ENCODE peak calls at places on chromosomes 13 and 19, in four cellular contexts. E, U, B and S are unnamed samples.

GRCh38 chr13:78430166-78430791 is 173.1 kb downstream of the POU4F1 start:
- DNase-seq in E (no peak), U (no peak), B (no peak), S (no peak)

GRCh38 chr13:59533561-59534337 is 630.0 kb downstream of the DIAPH3 start:
- DNase-seq in E (no peak), U (no peak), B (peak; percentile 12), S (no peak)

GRCh38 chr19:15562861-15563260 is 52.2 kb upstream of the CYP4F8 start:
- DNase-seq in E (no peak), U (no peak), B (peak; percentile 68), S (no peak)

GRCh38 chr13:40502236-40502635 is 164.2 kb downstream of the FOXO1 start:
- DNase-seq in E (no peak), U (no peak), B (no peak), S (no peak)

GRCh38 chr19:47754206-47755064 is 9.1 kb downstream of the NOP53 start:
- DNase-seq in E (no peak), U (no peak), B (no peak), S (no peak)

GRCh38 chr13:101398920-101399319 is 17.4 kb downstream of the NALCN start:
- DNase-seq in E (no peak), U (no peak), B (no peak), S (no peak)

GRCh38 chr19:51948979-51949378 is 21.7 kb downstream of the ZNF613 start:
- DNase-seq in E (no peak), U (no peak), B (no peak), S (peak; percentile 15)

GRCh38 chr19:11581740-11582139 is 4.3 kb upstream of the ACP5 start:
- DNase-seq in E (peak; percentile 27), U (peak; percentile 96), B (no peak), S (no peak)

GRCh38 chr19:3785938-3786824 is at the start of gene MATK:
- DNase-seq in E (peak; percentile 86), U (no peak), B (no peak), S (peak; percentile 41)

GRCh38 chr19:3783660-3784584 is 2.3 kb downstream of the MATK start:
- DNase-seq in E (peak; percentile 57), U (no peak), B (peak; percentile 47), S (peak; percentile 75)

GRCh38 chr13:56134524-56134923 is 1006.2 kb upstream of the PRR20A start:
- DNase-seq in E (no peak), U (no peak), B (no peak), S (no peak)

GRCh38 chr19:49058592-49058991 is 1.0 kb upstream of the CGB7 start:
- DNase-seq in E (peak; percentile 73), U (no peak), B (no peak), S (peak; percentile 52)

GRCh38 chr13:97976551-97977375 is 23.3 kb downstream of the IPO5 start:
- DNase-seq in E (peak; percentile 44), U (no peak), B (no peak), S (peak; percentile 18)

GRCh38 chr19:11322269-11323024 is 17.0 kb downstream of the RAB3D start:
- DNase-seq in E (no peak), U (no peak), B (no peak), S (no peak)

GRCh38 chr19:54355675-54356074 is 9.1 kb downstream of the LAIR1 start:
- DNase-seq in E (no peak), U (no peak), B (no peak), S (no peak)

GRCh38 chr19:10858204-10858828 is 10.1 kb downstream of the C19orf38 start:
- DNase-seq in E (peak; percentile 73), U (no peak), B (no peak), S (peak; percentile 64)

GRCh38 chr13:48070942-48071341 is 24.0 kb downstream of the MED4 start:
- DNase-seq in E (no peak), U (no peak), B (no peak), S (no peak)

GRCh38 chr19:47272448-47273312 is 2.0 kb upstream of the INAFM1 start:
- DNase-seq in E (no peak), U (no peak), B (no peak), S (no peak)

GRCh38 chr13:26628706-26629105 is 71.2 kb downstream of the WASF3 start:
- DNase-seq in E (no peak), U (no peak), B (peak; percentile 28), S (peak; percentile 22)

GRCh38 chr13:99605417-99606321 is 104.4 kb downstream of the TM9SF2 start:
- DNase-seq in E (peak; percentile 16), U (no peak), B (peak; percentile 78), S (peak; percentile 60)

GRCh38 chr13:27201661-27202060 is 30.1 kb upstream of the USP12 start:
- DNase-seq in E (no peak), U (no peak), B (no peak), S (no peak)

GRCh38 chr19:57841364-57841763 is 8.3 kb upstream of the ZNF587 start:
- DNase-seq in E (no peak), U (no peak), B (no peak), S (no peak)

GRCh38 chr19:5492281-5492812 is 37.1 kb downstream of the ZNRF4 start:
- DNase-seq in E (no peak), U (no peak), B (no peak), S (no peak)

GRCh38 chr19:7953060-7953459 is 9.6 kb upstream of the TIMM44 start:
- DNase-seq in E (no peak), U (no peak), B (no peak), S (no peak)

GRCh38 chr13:47036291-47037008 is 139.6 kb upstream of the HTR2A start:
- DNase-seq in E (no peak), U (peak; percentile 64), B (no peak), S (no peak)

GRCh38 chr13:24141333-24141910 is 19.1 kb upstream of the SPATA13 start:
- DNase-seq in E (no peak), U (no peak), B (no peak), S (no peak)

GRCh38 chr13:24709186-24709913 is 29.1 kb downstream of the ATP12A start:
- DNase-seq in E (no peak), U (no peak), B (no peak), S (no peak)

GRCh38 chr19:16542894-16543498 is 759 bp upstream of the CHERP start:
- DNase-seq in E (peak; percentile 23), U (no peak), B (no peak), S (no peak)

GRCh38 chr13:42153371-42153770 is 104.9 kb downstream of the DGKH start:
- DNase-seq in E (no peak), U (no peak), B (no peak), S (no peak)

GRCh38 chr19:17305211-17305516 is 508 bp upstream of the MRPL34 start:
- DNase-seq in E (no peak), U (no peak), B (no peak), S (no peak)

GRCh38 chr19:13012690-13013608 is 17.7 kb downstream of the NFIX start:
- DNase-seq in E (peak; percentile 65), U (no peak), B (peak; percentile 52), S (peak; percentile 44)

GRCh38 chr13:59483441-59484116 is 680.1 kb downstream of the DIAPH3 start:
- DNase-seq in E (no peak), U (no peak), B (no peak), S (peak; percentile 16)

GRCh38 chr19:58228584-58229254 is at the start of gene ZNF544:
- DNase-seq in E (peak; percentile 80), U (peak; percentile 9), B (peak; percentile 45), S (peak; percentile 81)

GRCh38 chr19:8307965-8308866 is at the start of gene CD320:
- DNase-seq in E (peak; percentile 92), U (peak; percentile 63), B (peak; percentile 86), S (peak; percentile 87)

GRCh38 chr19:35013820-35014754 is 14.0 kb downstream of the GRAMD1A start:
- DNase-seq in E (no peak), U (no peak), B (no peak), S (no peak)

GRCh38 chr19:48558018-48558684 is 6.2 kb downstream of the SULT2B1 start:
- DNase-seq in E (peak; percentile 44), U (no peak), B (peak; percentile 93), S (peak; percentile 41)

GRCh38 chr13:80082396-80083096 is 258.4 kb downstream of the SPRY2 start:
- DNase-seq in E (no peak), U (no peak), B (no peak), S (no peak)

GRCh38 chr19:5131031-5131865 is 162.3 kb downstream of the KDM4B start:
- DNase-seq in E (peak; percentile 80), U (peak; percentile 48), B (no peak), S (peak; percentile 38)

GRCh38 chr19:55598034-55598433 is 1.3 kb downstream of the FIZ1 start:
- DNase-seq in E (no peak), U (no peak), B (no peak), S (peak; percentile 67)
- TF ChIP-seq SP1 in E (no peak), U (no peak), B (no peak), S (no peak)

DNA sequence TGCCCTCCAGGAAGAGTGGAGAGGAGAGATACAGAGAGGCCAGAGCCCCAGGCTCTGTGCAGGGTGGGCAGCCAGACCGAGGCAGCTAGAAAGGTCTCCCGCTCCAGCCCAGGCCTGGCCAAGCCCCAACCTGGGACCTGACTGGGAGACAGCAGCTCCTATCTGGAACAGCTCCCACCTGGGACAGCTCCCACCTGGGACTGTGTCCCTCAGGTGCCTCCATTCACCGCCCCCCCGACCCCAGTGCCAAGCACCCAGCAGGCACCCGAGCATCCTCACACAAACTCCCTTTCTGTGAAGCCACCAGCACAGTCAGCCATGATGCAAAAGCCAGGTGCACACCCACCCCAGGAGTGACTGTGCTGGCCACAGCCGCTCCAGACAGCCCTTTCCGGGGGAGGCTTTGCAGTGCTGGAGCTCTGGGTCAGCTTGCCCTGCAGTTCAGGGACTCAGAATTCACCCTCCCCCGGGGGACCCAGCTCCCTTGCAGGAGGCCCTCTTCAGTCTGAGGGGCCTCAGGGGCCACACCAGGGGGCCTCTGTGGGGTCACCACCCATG is 2.2 kb upstream of the GRTP1 start:
- DNase-seq in E (no peak), U (no peak), B (no peak), S (no peak)
- TF ChIP-seq CREB1 in E (no peak), U (no peak), B (no peak), S (no peak)

GRCh38 chr19:45815501-45816216 is 551 bp upstream of the RSPH6A start:
- DNase-seq in E (no peak), U (no peak), B (no peak), S (peak; percentile 89)
- TF ChIP-seq CBFB in E (no peak), U (no peak), B (no peak), S (no peak)

GRCh38 chr13:84433024-84433423 is 550.8 kb upstream of the SLITRK1 start:
- DNase-seq in E (no peak), U (no peak), B (no peak), S (no peak)

GRCh38 chr13:84431646-84432045 is 549.4 kb upstream of the SLITRK1 start:
- DNase-seq in E (no peak), U (no peak), B (no peak), S (no peak)

GRCh38 chr13:84430015-84430414 is 547.7 kb upstream of the SLITRK1 start:
- DNase-seq in E (no peak), U (no peak), B (no peak), S (no peak)

GRCh38 chr13:84430441-84430840 is 548.2 kb upstream of the SLITRK1 start:
- DNase-seq in E (no peak), U (no peak), B (no peak), S (no peak)
- TF ChIP-seq SP1 in E (no peak), U (no peak), B (no peak), S (no peak)